ENCODE peak calls at places on chromosomes 3 and 15, in five cellular contexts. Q is GM23248, J is mammary epithelial cell, E is fibroblast of lung, B is MM.1S. F is an unnamed sample.
A peak's percentile ranks its signal among the peaks of the same experiment; 100 is the strongest.

GRCh38 chr3:140091143-140091542 is 156.2 kb downstream of the CLSTN2 start:
- DNase-seq in J (peak; percentile 41), Q (no peak), E (peak; percentile 71), B (no peak), F (no peak)

GRCh38 chr15:83654379-83655236 is 685 bp downstream of the ADAMTSL3 start:
- DNase-seq in Q (peak; percentile 2), B (no peak), E (no peak), J (no peak), F (no peak)

GRCh38 chr3:176167272-176167671 is 1030.0 kb downstream of the TBL1XR1 start:
- DNase-seq in Q (no peak), E (no peak), B (no peak), J (peak; percentile 32), F (no peak)

GRCh38 chr3:5217824-5218595 is 30.5 kb downstream of the EDEM1 start:
- DNase-seq in B (no peak), Q (peak; percentile 17), E (peak; percentile 78), J (no peak), F (no peak)

GRCh38 chr3:944786-945185 is 148.0 kb upstream of the CNTN6 start:
- DNase-seq in J (no peak), Q (no peak), B (no peak), E (no peak), F (no peak)

GRCh38 chr3:79317551-79318518 is 450.0 kb downstream of the ROBO1 start:
- DNase-seq in B (no peak), J (no peak), Q (no peak), E (no peak), F (no peak)

GRCh38 chr3:16067837-16068471 is 106.5 kb upstream of the GALNT15 start:
- DNase-seq in B (no peak), J (peak; percentile 57), Q (peak; percentile 66), E (no peak), F (no peak)

GRCh38 chr3:171159024-171159821 is 132.7 kb upstream of the SLC2A2 start:
- DNase-seq in B (no peak), Q (no peak), E (no peak), J (no peak), F (no peak)

GRCh38 chr15:38297623-38298388 is 45.2 kb downstream of the SPRED1 start:
- DNase-seq in E (peak; percentile 73), Q (no peak), J (no peak), B (no peak), F (no peak)

GRCh38 chr3:13215940-13216546 is 142.8 kb upstream of the IQSEC1 start:
- DNase-seq in Q (peak; percentile 69), J (peak; percentile 72), B (no peak), E (peak; percentile 87), F (no peak)

GRCh38 chr3:187498211-187498610 is 130.0 kb downstream of the RTP4 start:
- DNase-seq in B (no peak), E (no peak), J (no peak), Q (no peak), F (no peak)

GRCh38 chr15:99130765-99131440 is 26.0 kb downstream of the SYNM start:
- DNase-seq in Q (no peak), B (no peak), E (no peak), J (no peak), F (no peak)

GRCh38 chr3:53850895-53851294 is 4.5 kb downstream of the IL17RB start:
- DNase-seq in E (peak; percentile 18), B (no peak), Q (peak; percentile 34), J (no peak), F (no peak)

GRCh38 chr15:88693191-88693590 is 54.4 kb downstream of the ISG20 start:
- DNase-seq in Q (no peak), E (no peak), J (no peak), B (no peak), F (no peak)

GRCh38 chr3:56890448-56891083 is 88.8 kb upstream of the ARHGEF3 start:
- DNase-seq in J (no peak), B (no peak), E (peak; percentile 51), Q (peak; percentile 34), F (no peak)

GRCh38 chr3:127035672-127036071 is 52.8 kb downstream of the PLXNA1 start:
- DNase-seq in B (no peak), Q (peak; percentile 98), E (peak; percentile 89), J (peak; percentile 48), F (no peak)

GRCh38 chr15:68819451-68820204 is 1.1 kb downstream of the ANP32A start:
- DNase-seq in J (peak; percentile 61), Q (peak; percentile 73), E (peak; percentile 62), B (peak; percentile 35), F (no peak)

GRCh38 chr3:117818592-117818991 is 1109.0 kb downstream of the TUSC7 start:
- DNase-seq in B (no peak), E (no peak), Q (no peak), J (no peak), F (no peak)

GRCh38 chr3:64533565-64534317 is 154.1 kb downstream of the ADAMTS9 start:
- DNase-seq in J (peak; percentile 66), E (peak; percentile 81), Q (peak; percentile 90), B (peak; percentile 83), F (peak; percentile 35)

GRCh38 chr3:27349832-27350231 is 19.4 kb downstream of the NEK10 start:
- DNase-seq in B (peak; percentile 62), J (peak; percentile 75), E (no peak), Q (no peak), F (no peak)

GRCh38 chr3:127787071-127787490 is 35.2 kb downstream of the MGLL start:
- DNase-seq in J (no peak), E (no peak), B (no peak), Q (peak; percentile 56), F (no peak)

GRCh38 chr3:119220970-119221667 is 19.6 kb downstream of the B4GALT4 start:
- DNase-seq in E (no peak), J (no peak), B (no peak), Q (no peak), F (no peak)

GRCh38 chr3:41198526-41198925 is 779 bp upstream of the CTNNB1 start:
- DNase-seq in Q (peak; percentile 36), B (peak; percentile 23), J (no peak), E (peak; percentile 23), F (no peak)

GRCh38 chr15:25372298-25372697 is 66.5 kb downstream of the UBE3A start:
- DNase-seq in E (peak; percentile 67), J (no peak), Q (peak; percentile 66), B (no peak), F (no peak)

GRCh38 chr3:108578064-108578463 is 11.2 kb downstream of the CIP2A start:
- DNase-seq in E (no peak), J (no peak), Q (no peak), B (no peak), F (no peak)

GRCh38 chr15:54840999-54841398 is 355.7 kb downstream of the RSL24D1 start:
- DNase-seq in B (peak; percentile 11), Q (no peak), E (no peak), J (no peak), F (no peak)

GRCh38 chr3:197268319-197268718 is 30.1 kb downstream of the DLG1 start:
- DNase-seq in E (peak; percentile 39), J (no peak), Q (no peak), B (no peak), F (no peak)

GRCh38 chr15:59999064-59999377 is 5.1 kb upstream of the FOXB1 start:
- DNase-seq in B (peak; percentile 16), E (no peak), J (no peak), Q (no peak), F (no peak)

GRCh38 chr15:60001642-60002527 is 2.2 kb upstream of the FOXB1 start:
- DNase-seq in J (no peak), E (no peak), Q (no peak), B (no peak), F (no peak)

GRCh38 chr15:59999558-60000112 is 4.5 kb upstream of the FOXB1 start:
- DNase-seq in E (no peak), B (no peak), Q (no peak), J (no peak), F (no peak)

GRCh38 chr15:60000824-60001641 is 3.1 kb upstream of the FOXB1 start:
- DNase-seq in B (no peak), E (no peak), J (no peak), Q (no peak), F (no peak)

DNA sequence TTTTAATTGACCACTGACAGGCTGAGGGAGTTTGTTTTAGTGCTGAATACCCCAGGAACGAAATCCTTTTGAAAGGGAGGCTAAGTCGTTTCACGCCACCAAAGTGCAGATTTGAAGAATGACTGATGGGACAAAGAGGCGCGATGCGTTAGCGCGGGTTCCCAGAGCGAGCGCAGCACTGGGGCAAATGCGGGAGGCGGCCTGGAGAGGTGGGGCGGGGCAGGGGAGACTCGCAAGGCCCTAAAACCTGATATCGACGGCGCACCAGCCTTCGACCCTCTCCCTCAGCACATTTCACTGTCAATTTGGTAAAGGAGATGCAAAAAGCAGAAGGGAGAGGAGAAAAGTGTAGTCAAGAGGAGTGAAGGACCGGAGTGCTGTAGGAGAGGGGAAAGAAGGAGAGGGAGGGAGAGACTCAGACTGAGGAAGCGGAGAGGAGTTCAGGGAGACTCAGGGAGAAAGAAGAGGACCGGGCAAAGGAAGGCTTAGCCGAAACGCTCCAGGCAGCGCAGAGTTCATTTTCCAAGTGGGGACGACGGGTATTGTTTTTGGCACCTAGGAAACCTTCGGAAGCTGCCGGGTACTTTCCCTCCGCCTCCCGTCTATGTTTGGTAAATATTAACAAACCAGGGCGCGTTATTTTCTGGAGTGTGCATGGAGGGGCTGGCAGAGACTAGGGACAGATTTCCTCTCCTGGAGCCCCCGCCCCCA is 3.8 kb upstream of the FOXB1 start:
- DNase-seq in E (no peak), J (no peak), B (no peak), Q (no peak), F (no peak)
- TF ChIP-seq EZH2 in E (peak; percentile 71), J (peak; percentile 94), B (no peak), Q (peak; percentile 82), F (no peak)

GRCh38 chr15:62732078-62732477 is 310.5 kb upstream of the TPM1 start:
- DNase-seq in Q (peak; percentile 28), J (no peak), E (no peak), B (no peak), F (no peak)
- H3K27ac ChIP-seq in Q (no peak overlapping the region), J (no peak overlapping the region), E (no peak overlapping the region), B (no peak overlapping the region), F (no peak overlapping the region)

DNA sequence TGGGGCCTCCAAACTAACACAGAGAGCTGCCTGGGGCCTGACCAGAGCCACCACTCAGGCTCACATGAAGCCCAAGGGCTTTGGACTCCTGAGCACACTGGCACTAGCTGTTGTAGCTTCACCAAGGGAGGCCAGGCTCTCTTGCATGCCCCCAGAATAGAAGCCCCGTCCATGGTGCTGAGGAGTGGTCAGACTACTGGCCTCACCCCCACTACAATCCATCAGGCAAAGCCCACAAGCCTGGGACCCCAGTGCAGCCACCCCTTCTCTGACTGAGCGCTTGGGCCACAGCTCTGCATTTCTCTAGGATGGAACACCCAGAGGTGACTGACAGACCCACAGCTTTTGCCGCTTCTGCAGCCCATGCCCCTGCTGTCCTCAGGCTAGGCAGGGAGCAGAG is 180.8 kb downstream of the PYDC2 start:
- DNase-seq in B (no peak), Q (no peak), E (no peak), J (no peak), F (no peak)
- TF ChIP-seq EZH2 in B (no peak), Q (no peak), E (no peak), J (no peak), F (no peak)

GRCh38 chr15:92653836-92654524 is 1.6 kb downstream of the FAM174B start:
- DNase-seq in B (peak; percentile 21), Q (no peak), J (no peak), E (peak; percentile 6), F (no peak)
- H3K27ac ChIP-seq in B (peak overlapping the region; percentile 21), Q (no peak overlapping the region), J (no peak overlapping the region), E (no peak overlapping the region), F (no peak overlapping the region)

F was measured in SK-N-MC.